ENCODE peak calls at places on chromosome 4, in four cellular contexts. G is thoracic aorta; S is activated naive CD8-positive, alpha-beta T cell treated with anti-CD3 and anti-CD28 coated beads, Interleukin-2, amount 50 U/mL, for 24 hours; Z is iPS-NIHi11. W is an unnamed sample.

GRCh38 chr4:2283199-2283711 is 21.3 kb upstream of the MXD4 start:
- DNase-seq in G (no peak), S (no peak), Z (no peak), W (no peak)

GRCh38 chr4:64330143-64330542 is 79.1 kb downstream of the TECRL start:
- DNase-seq in G (no peak), S (no peak), Z (no peak), W (no peak)

GRCh38 chr4:51906167-51906647 is 63.3 kb downstream of the DCUN1D4 start:
- DNase-seq in G (no peak), S (no peak), Z (no peak), W (no peak)

GRCh38 chr4:90293320-90293719 is 166.1 kb downstream of the CCSER1 start:
- DNase-seq in G (no peak), S (no peak), Z (no peak), W (no peak)

GRCh38 chr4:134027931-134028330 is 173.7 kb downstream of the PABPC4L start:
- DNase-seq in G (no peak), S (no peak), Z (no peak), W (peak; percentile 4)

GRCh38 chr4:186727149-186727976 is 3.7 kb upstream of the FAT1 start:
- DNase-seq in G (no peak), S (no peak), Z (no peak), W (no peak)

GRCh38 chr4:67451464-67451863 is 93.8 kb downstream of the CENPC start:
- DNase-seq in G (no peak), S (no peak), Z (no peak), W (no peak)

GRCh38 chr4:143294310-143294709 is 42.4 kb upstream of the GAB1 start:
- DNase-seq in G (peak; percentile 54), S (no peak), Z (no peak), W (no peak)

GRCh38 chr4:105042451-105042850 is 104.2 kb upstream of the TET2 start:
- DNase-seq in G (no peak), S (no peak), Z (no peak), W (no peak)

GRCh38 chr4:161595230-161595771 is 568.5 kb downstream of the FSTL5 start:
- DNase-seq in G (no peak), S (no peak), Z (no peak), W (no peak)